ENCODE peak calls at places on chromosomes 16 and 17, in six cellular contexts. One of them, this sample, is unnamed.

GRCh38 chr16:85586360-85587145 is 26.6 kb upstream of the GSE1 start:
- DNase-seq in thoracic aorta: no peak
- DNase-seq in central memory CD4-positive, alpha-beta T cell: no peak
- DNase-seq in activated T-cell treated with anti-CD3 and anti-CD28 coated beads, Interleukin-2, amount 50 U/mL, for 4 hours: no peak
- DNase-seq in left lung: no peak
- DNase-seq in nucleus accumbens: peak
- DNase-seq in this sample: no peak

GRCh38 chr16:30122621-30123160 is 329 bp downstream of the MAPK3 start:
- DNase-seq in thoracic aorta: no peak
- DNase-seq in central memory CD4-positive, alpha-beta T cell: no peak
- DNase-seq in activated T-cell treated with anti-CD3 and anti-CD28 coated beads, Interleukin-2, amount 50 U/mL, for 4 hours: peak
- DNase-seq in left lung: no peak
- DNase-seq in nucleus accumbens: peak
- DNase-seq in this sample: peak

GRCh38 chr17:66959641-66960375 is 4.7 kb upstream of the CACNG4 start:
- DNase-seq in thoracic aorta: no peak
- DNase-seq in central memory CD4-positive, alpha-beta T cell: no peak
- DNase-seq in activated T-cell treated with anti-CD3 and anti-CD28 coated beads, Interleukin-2, amount 50 U/mL, for 4 hours: no peak
- DNase-seq in left lung: no peak
- DNase-seq in nucleus accumbens: no peak
- DNase-seq in this sample: no peak

GRCh38 chr17:66923881-66924280 is 40.6 kb upstream of the CACNG4 start:
- DNase-seq in thoracic aorta: no peak
- DNase-seq in central memory CD4-positive, alpha-beta T cell: no peak
- DNase-seq in activated T-cell treated with anti-CD3 and anti-CD28 coated beads, Interleukin-2, amount 50 U/mL, for 4 hours: no peak
- DNase-seq in left lung: no peak
- DNase-seq in nucleus accumbens: no peak
- DNase-seq in this sample: no peak

GRCh38 chr16:20740901-20741491 is 622 bp downstream of the THUMPD1 start:
- DNase-seq in thoracic aorta: peak
- DNase-seq in central memory CD4-positive, alpha-beta T cell: peak
- DNase-seq in activated T-cell treated with anti-CD3 and anti-CD28 coated beads, Interleukin-2, amount 50 U/mL, for 4 hours: peak
- DNase-seq in left lung: peak
- DNase-seq in nucleus accumbens: peak
- DNase-seq in this sample: peak

GRCh38 chr16:27369806-27370205 is 32.2 kb upstream of the IL21R start:
- DNase-seq in thoracic aorta: no peak
- DNase-seq in central memory CD4-positive, alpha-beta T cell: no peak
- DNase-seq in activated T-cell treated with anti-CD3 and anti-CD28 coated beads, Interleukin-2, amount 50 U/mL, for 4 hours: no peak
- DNase-seq in left lung: no peak
- DNase-seq in nucleus accumbens: no peak
- DNase-seq in this sample: no peak

GRCh38 chr17:35023538-35023937 is 40.0 kb downstream of the RFFL start:
- DNase-seq in thoracic aorta: no peak
- DNase-seq in central memory CD4-positive, alpha-beta T cell: no peak
- DNase-seq in activated T-cell treated with anti-CD3 and anti-CD28 coated beads, Interleukin-2, amount 50 U/mL, for 4 hours: no peak
- DNase-seq in left lung: no peak
- DNase-seq in nucleus accumbens: no peak
- DNase-seq in this sample: no peak

GRCh38 chr16:88726981-88727380 is 20.7 kb downstream of the CTU2 start:
- DNase-seq in thoracic aorta: no peak
- DNase-seq in central memory CD4-positive, alpha-beta T cell: no peak
- DNase-seq in activated T-cell treated with anti-CD3 and anti-CD28 coated beads, Interleukin-2, amount 50 U/mL, for 4 hours: no peak
- DNase-seq in left lung: no peak
- DNase-seq in nucleus accumbens: no peak
- DNase-seq in this sample: no peak

GRCh38 chr16:57265850-57266530 is 18.5 kb downstream of the PLLP start:
- DNase-seq in thoracic aorta: no peak
- DNase-seq in central memory CD4-positive, alpha-beta T cell: no peak
- DNase-seq in activated T-cell treated with anti-CD3 and anti-CD28 coated beads, Interleukin-2, amount 50 U/mL, for 4 hours: no peak
- DNase-seq in left lung: peak
- DNase-seq in nucleus accumbens: peak
- DNase-seq in this sample: no peak

GRCh38 chr17:48646183-48647102 is 20.3 kb upstream of the HOXB9 start:
- DNase-seq in thoracic aorta: no peak
- DNase-seq in central memory CD4-positive, alpha-beta T cell: peak
- DNase-seq in activated T-cell treated with anti-CD3 and anti-CD28 coated beads, Interleukin-2, amount 50 U/mL, for 4 hours: peak
- DNase-seq in left lung: no peak
- DNase-seq in nucleus accumbens: no peak
- DNase-seq in this sample: peak

GRCh38 chr17:65459667-65460415 is 101.6 kb downstream of the AXIN2 start:
- DNase-seq in thoracic aorta: no peak
- DNase-seq in central memory CD4-positive, alpha-beta T cell: no peak
- DNase-seq in activated T-cell treated with anti-CD3 and anti-CD28 coated beads, Interleukin-2, amount 50 U/mL, for 4 hours: no peak
- DNase-seq in left lung: no peak
- DNase-seq in nucleus accumbens: no peak
- DNase-seq in this sample: no peak

GRCh38 chr17:77510133-77510796 is 369.5 kb downstream of the SEC14L1 start:
- DNase-seq in thoracic aorta: no peak
- DNase-seq in central memory CD4-positive, alpha-beta T cell: no peak
- DNase-seq in activated T-cell treated with anti-CD3 and anti-CD28 coated beads, Interleukin-2, amount 50 U/mL, for 4 hours: no peak
- DNase-seq in left lung: no peak
- DNase-seq in nucleus accumbens: no peak
- DNase-seq in this sample: no peak

GRCh38 chr17:41013181-41013580 is 4.3 kb upstream of the KRTAP3-1 start:
- DNase-seq in thoracic aorta: no peak
- DNase-seq in central memory CD4-positive, alpha-beta T cell: no peak
- DNase-seq in activated T-cell treated with anti-CD3 and anti-CD28 coated beads, Interleukin-2, amount 50 U/mL, for 4 hours: no peak
- DNase-seq in left lung: no peak
- DNase-seq in nucleus accumbens: no peak
- DNase-seq in this sample: no peak

GRCh38 chr17:15513058-15513858 is 45.8 kb upstream of the CDRT4 start:
- DNase-seq in thoracic aorta: no peak
- DNase-seq in central memory CD4-positive, alpha-beta T cell: no peak
- DNase-seq in activated T-cell treated with anti-CD3 and anti-CD28 coated beads, Interleukin-2, amount 50 U/mL, for 4 hours: no peak
- DNase-seq in left lung: no peak
- DNase-seq in nucleus accumbens: no peak
- DNase-seq in this sample: no peak

GRCh38 chr16:29117631-29118030 is 132.8 kb downstream of the LAT start:
- DNase-seq in thoracic aorta: no peak
- DNase-seq in central memory CD4-positive, alpha-beta T cell: no peak
- DNase-seq in activated T-cell treated with anti-CD3 and anti-CD28 coated beads, Interleukin-2, amount 50 U/mL, for 4 hours: no peak
- DNase-seq in left lung: no peak
- DNase-seq in nucleus accumbens: no peak
- DNase-seq in this sample: no peak

GRCh38 chr17:14813649-14814048 is 451.5 kb downstream of the PMP22 start:
- DNase-seq in thoracic aorta: no peak
- DNase-seq in central memory CD4-positive, alpha-beta T cell: peak
- DNase-seq in activated T-cell treated with anti-CD3 and anti-CD28 coated beads, Interleukin-2, amount 50 U/mL, for 4 hours: peak
- DNase-seq in left lung: peak
- DNase-seq in nucleus accumbens: no peak
- DNase-seq in this sample: no peak

GRCh38 chr17:11848330-11848729 is 148.9 kb downstream of the ZNF18 start:
- DNase-seq in thoracic aorta: no peak
- DNase-seq in central memory CD4-positive, alpha-beta T cell: no peak
- DNase-seq in activated T-cell treated with anti-CD3 and anti-CD28 coated beads, Interleukin-2, amount 50 U/mL, for 4 hours: no peak
- DNase-seq in left lung: no peak
- DNase-seq in nucleus accumbens: no peak
- DNase-seq in this sample: no peak

GRCh38 chr17:75808905-75809621 is 24.5 kb downstream of the UNK start:
- DNase-seq in thoracic aorta: no peak
- DNase-seq in central memory CD4-positive, alpha-beta T cell: no peak
- DNase-seq in activated T-cell treated with anti-CD3 and anti-CD28 coated beads, Interleukin-2, amount 50 U/mL, for 4 hours: no peak
- DNase-seq in left lung: no peak
- DNase-seq in nucleus accumbens: no peak
- DNase-seq in this sample: peak

GRCh38 chr17:82497483-82498405 is 21.8 kb upstream of the FOXK2 start:
- DNase-seq in thoracic aorta: no peak
- DNase-seq in central memory CD4-positive, alpha-beta T cell: peak
- DNase-seq in activated T-cell treated with anti-CD3 and anti-CD28 coated beads, Interleukin-2, amount 50 U/mL, for 4 hours: peak
- DNase-seq in left lung: peak
- DNase-seq in nucleus accumbens: peak
- DNase-seq in this sample: peak

GRCh38 chr17:66306413-66306812 is 4.0 kb downstream of the PRKCA start:
- DNase-seq in thoracic aorta: no peak
- DNase-seq in central memory CD4-positive, alpha-beta T cell: no peak
- DNase-seq in activated T-cell treated with anti-CD3 and anti-CD28 coated beads, Interleukin-2, amount 50 U/mL, for 4 hours: no peak
- DNase-seq in left lung: no peak
- DNase-seq in nucleus accumbens: no peak
- DNase-seq in this sample: no peak

GRCh38 chr17:45428050-45428953 is 4.4 kb downstream of the ARHGAP27 start:
- DNase-seq in thoracic aorta: no peak
- DNase-seq in central memory CD4-positive, alpha-beta T cell: peak
- DNase-seq in activated T-cell treated with anti-CD3 and anti-CD28 coated beads, Interleukin-2, amount 50 U/mL, for 4 hours: peak
- DNase-seq in left lung: peak
- DNase-seq in nucleus accumbens: peak
- DNase-seq in this sample: peak

GRCh38 chr16:11151156-11151904 is 104.7 kb downstream of the SOCS1 start:
- DNase-seq in thoracic aorta: no peak
- DNase-seq in central memory CD4-positive, alpha-beta T cell: no peak
- DNase-seq in activated T-cell treated with anti-CD3 and anti-CD28 coated beads, Interleukin-2, amount 50 U/mL, for 4 hours: no peak
- DNase-seq in left lung: no peak
- DNase-seq in nucleus accumbens: no peak
- DNase-seq in this sample: no peak

GRCh38 chr17:65698381-65699061 is 137.1 kb upstream of the AXIN2 start:
- DNase-seq in thoracic aorta: no peak
- DNase-seq in central memory CD4-positive, alpha-beta T cell: no peak
- DNase-seq in activated T-cell treated with anti-CD3 and anti-CD28 coated beads, Interleukin-2, amount 50 U/mL, for 4 hours: no peak
- DNase-seq in left lung: no peak
- DNase-seq in nucleus accumbens: no peak
- DNase-seq in this sample: no peak

GRCh38 chr16:73337897-73338296 is 290.0 kb upstream of the ZFHX3 start:
- DNase-seq in thoracic aorta: no peak
- DNase-seq in central memory CD4-positive, alpha-beta T cell: no peak
- DNase-seq in activated T-cell treated with anti-CD3 and anti-CD28 coated beads, Interleukin-2, amount 50 U/mL, for 4 hours: no peak
- DNase-seq in left lung: no peak
- DNase-seq in nucleus accumbens: no peak
- DNase-seq in this sample: no peak

GRCh38 chr17:50763716-50764450 is 3.4 kb downstream of the ANKRD40CL start:
- DNase-seq in thoracic aorta: no peak
- DNase-seq in central memory CD4-positive, alpha-beta T cell: no peak
- DNase-seq in activated T-cell treated with anti-CD3 and anti-CD28 coated beads, Interleukin-2, amount 50 U/mL, for 4 hours: no peak
- DNase-seq in left lung: no peak
- DNase-seq in nucleus accumbens: no peak
- DNase-seq in this sample: no peak

GRCh38 chr17:31391496-31391949 is at the start of gene RAB11FIP4:
- DNase-seq in thoracic aorta: no peak
- DNase-seq in central memory CD4-positive, alpha-beta T cell: no peak
- DNase-seq in activated T-cell treated with anti-CD3 and anti-CD28 coated beads, Interleukin-2, amount 50 U/mL, for 4 hours: no peak
- DNase-seq in left lung: no peak
- DNase-seq in nucleus accumbens: no peak
- DNase-seq in this sample: peak

GRCh38 chr17:12627776-12628491 is 37.8 kb upstream of the MYOCD start:
- DNase-seq in thoracic aorta: no peak
- DNase-seq in central memory CD4-positive, alpha-beta T cell: no peak
- DNase-seq in activated T-cell treated with anti-CD3 and anti-CD28 coated beads, Interleukin-2, amount 50 U/mL, for 4 hours: no peak
- DNase-seq in left lung: no peak
- DNase-seq in nucleus accumbens: no peak
- DNase-seq in this sample: no peak

GRCh38 chr17:82846061-82846691 is 6.4 kb upstream of the ZNF750 start:
- DNase-seq in thoracic aorta: no peak
- DNase-seq in central memory CD4-positive, alpha-beta T cell: no peak
- DNase-seq in activated T-cell treated with anti-CD3 and anti-CD28 coated beads, Interleukin-2, amount 50 U/mL, for 4 hours: no peak
- DNase-seq in left lung: peak
- DNase-seq in nucleus accumbens: no peak
- DNase-seq in this sample: no peak

This sample was measured in GM13977.